ENCODE peak calls at places on chromosomes 6 and 20, in ten cellular contexts. Y is pancreas, S is uterus, W is thoracic aorta, O is ascending aorta, J is heart left ventricle, H is right cardiac atrium, T is transverse colon, P is stomach, I is SK-N-SH. U is an unnamed sample.
A peak's percentile ranks its signal among the peaks of the same experiment; 100 is the strongest.

GRCh38 chr20:41047975-41048305 is 19.3 kb downstream of the TOP1 start:
- DNase-seq in Y (no peak), S (no peak), W (no peak), O (no peak), J (no peak), H (no peak), T (no peak), P (no peak), I (no peak), U (no peak)

GRCh38 chr6:105259912-105260889 is 80.4 kb upstream of the POPDC3 start:
- DNase-seq in Y (no peak), S (no peak), W (no peak), O (no peak), J (peak; percentile 51), H (no peak), T (no peak), P (no peak), I (no peak), U (no peak)

GRCh38 chr6:90493332-90493731 is 93.5 kb downstream of the MAP3K7 start:
- DNase-seq in Y (no peak), S (no peak), W (no peak), O (no peak), J (no peak), H (no peak), T (no peak), P (no peak), I (no peak), U (no peak)

GRCh38 chr6:34459899-34460593 is 5.8 kb upstream of the PACSIN1 start:
- DNase-seq in Y (peak; percentile 40), S (no peak), W (no peak), O (no peak), J (no peak), H (no peak), T (peak; percentile 55), P (peak; percentile 58), I (peak; percentile 63), U (peak; percentile 32)

GRCh38 chr6:123427008-123427407 is 209.7 kb downstream of the TRDN start:
- DNase-seq in Y (no peak), S (no peak), W (no peak), O (no peak), J (no peak), H (no peak), T (no peak), P (no peak), I (no peak), U (no peak)

GRCh38 chr20:60100780-60101179 is 142.6 kb downstream of the CDH26 start:
- DNase-seq in Y (no peak), S (no peak), W (no peak), O (no peak), J (no peak), H (no peak), T (no peak), P (no peak), I (no peak), U (no peak)

GRCh38 chr6:137372532-137372931 is 121.7 kb downstream of the OLIG3 start:
- DNase-seq in Y (no peak), S (no peak), W (no peak), O (no peak), J (no peak), H (no peak), T (no peak), P (no peak), I (no peak), U (no peak)

GRCh38 chr6:30169658-30170614 is 6.6 kb downstream of the TRIM15 start:
- DNase-seq in Y (no peak), S (no peak), W (no peak), O (no peak), J (no peak), H (no peak), T (no peak), P (no peak), I (peak; percentile 73), U (no peak)

GRCh38 chr20:58352454-58352853 is 36.6 kb upstream of the VAPB start:
- DNase-seq in Y (no peak), S (no peak), W (no peak), O (no peak), J (no peak), H (no peak), T (no peak), P (no peak), I (no peak), U (no peak)

GRCh38 chr20:46720776-46721425 is 11.5 kb downstream of the SLC2A10 start:
- DNase-seq in Y (no peak), S (no peak), W (no peak), O (no peak), J (no peak), H (no peak), T (no peak), P (no peak), I (no peak), U (no peak)

GRCh38 chr6:42403415-42403814 is 48.3 kb downstream of the TRERF1 start:
- DNase-seq in Y (no peak), S (no peak), W (no peak), O (no peak), J (no peak), H (no peak), T (peak; percentile 36), P (no peak), I (no peak), U (no peak)

GRCh38 chr6:28266962-28267694 is at the start of gene ZSCAN26:
- DNase-seq in Y (peak; percentile 85), S (peak; percentile 91), W (peak; percentile 21), O (peak; percentile 89), J (peak; percentile 87), H (peak; percentile 85), T (peak; percentile 85), P (peak; percentile 71), I (peak; percentile 85), U (peak; percentile 92)
- H3K4me1 ChIP-seq in Y (peaks cover 9% of the 10 kb centered on the region), S (no peaks in the 10 kb centered on the region), W (peaks cover 19% of the 10 kb centered on the region), O (no peaks in the 10 kb centered on the region), J (peaks cover 19% of the 10 kb centered on the region), H (peaks cover 2% of the 10 kb centered on the region), T (peaks cover 10% of the 10 kb centered on the region), P (peaks cover 31% of the 10 kb centered on the region), I (peaks cover 10% of the 10 kb centered on the region), U (peaks cover 21% of the 10 kb centered on the region)

DNA sequence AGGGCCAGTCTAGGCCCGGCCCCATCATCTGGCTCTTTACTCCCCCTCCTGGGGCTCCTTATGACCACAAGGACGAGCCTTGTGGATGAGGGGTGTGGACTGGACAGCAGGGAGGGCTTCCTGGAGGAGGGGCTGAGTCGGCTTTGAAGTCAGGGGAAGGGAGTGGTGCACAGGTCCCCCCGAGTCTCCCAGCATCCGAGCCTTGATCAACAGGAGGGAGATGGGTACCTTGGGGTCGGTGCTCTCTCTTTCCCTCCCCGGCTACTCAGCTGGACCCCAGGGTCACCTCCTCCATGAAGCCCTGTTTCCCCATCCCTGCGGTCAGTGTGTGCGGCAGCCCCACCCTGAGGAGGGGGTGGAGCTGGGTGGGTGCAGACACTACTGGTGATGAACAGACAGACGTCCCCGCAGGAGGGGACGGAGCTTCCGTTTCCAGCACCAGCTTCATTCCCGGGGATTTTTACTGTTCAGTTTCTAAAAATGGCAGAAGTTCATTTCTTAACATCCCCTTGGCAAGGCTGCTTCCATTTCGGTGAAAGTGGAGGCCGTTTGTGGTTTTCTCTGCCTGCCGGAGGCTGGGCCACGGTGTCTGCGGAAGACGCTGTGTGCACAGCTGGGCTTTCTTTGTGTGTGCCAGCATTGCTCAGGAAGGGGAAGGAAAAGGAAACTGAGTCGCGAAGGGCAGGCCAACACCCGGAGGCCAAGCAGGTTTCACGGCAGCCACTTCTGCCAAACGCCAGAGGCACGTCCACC is 19.6 kb downstream of the NTSR1 start:
- DNase-seq in Y (no peak), S (no peak), W (no peak), O (no peak), J (peak; percentile 26), H (no peak), T (no peak), P (no peak), I (no peak), U (no peak)
- H3K4me3 ChIP-seq in Y (no peak overlapping the region), S (no peak overlapping the region), W (no peak overlapping the region), O (no peak overlapping the region), J (no peak overlapping the region), H (no peak overlapping the region), T (no peak overlapping the region), P (no peak overlapping the region), I (no peak overlapping the region), U (no peak overlapping the region)

GRCh38 chr20:49986049-49986448 is 3.3 kb downstream of the SNAI1 start:
- DNase-seq in Y (no peak), S (no peak), W (no peak), O (no peak), J (no peak), H (no peak), T (no peak), P (no peak), I (no peak), U (no peak)
- H3K27ac ChIP-seq in Y (no peak overlapping the region), S (no peak overlapping the region), W (no peak overlapping the region), O (no peak overlapping the region), J (no peak overlapping the region), H (no peak overlapping the region), T (no peak overlapping the region), P (no peak overlapping the region), I (no peak overlapping the region), U (no peak overlapping the region)

GRCh38 chr20:49288250-49288751 is 10.4 kb upstream of the ZNFX1 start:
- DNase-seq in Y (no peak), S (no peak), W (no peak), O (no peak), J (no peak), H (no peak), T (no peak), P (no peak), I (no peak), U (no peak)

GRCh38 chr20:49285233-49285668 is 7.4 kb upstream of the ZNFX1 start:
- DNase-seq in Y (no peak), S (no peak), W (no peak), O (no peak), J (no peak), H (no peak), T (no peak), P (no peak), I (no peak), U (no peak)

GRCh38 chr20:49287555-49288249 is 9.8 kb upstream of the ZNFX1 start:
- DNase-seq in Y (no peak), S (no peak), W (no peak), O (no peak), J (no peak), H (no peak), T (no peak), P (no peak), I (no peak), U (no peak)

GRCh38 chr20:49285813-49286494 is 8.1 kb upstream of the ZNFX1 start:
- DNase-seq in Y (no peak), S (no peak), W (no peak), O (no peak), J (no peak), H (no peak), T (no peak), P (no peak), I (no peak), U (no peak)

DNA sequence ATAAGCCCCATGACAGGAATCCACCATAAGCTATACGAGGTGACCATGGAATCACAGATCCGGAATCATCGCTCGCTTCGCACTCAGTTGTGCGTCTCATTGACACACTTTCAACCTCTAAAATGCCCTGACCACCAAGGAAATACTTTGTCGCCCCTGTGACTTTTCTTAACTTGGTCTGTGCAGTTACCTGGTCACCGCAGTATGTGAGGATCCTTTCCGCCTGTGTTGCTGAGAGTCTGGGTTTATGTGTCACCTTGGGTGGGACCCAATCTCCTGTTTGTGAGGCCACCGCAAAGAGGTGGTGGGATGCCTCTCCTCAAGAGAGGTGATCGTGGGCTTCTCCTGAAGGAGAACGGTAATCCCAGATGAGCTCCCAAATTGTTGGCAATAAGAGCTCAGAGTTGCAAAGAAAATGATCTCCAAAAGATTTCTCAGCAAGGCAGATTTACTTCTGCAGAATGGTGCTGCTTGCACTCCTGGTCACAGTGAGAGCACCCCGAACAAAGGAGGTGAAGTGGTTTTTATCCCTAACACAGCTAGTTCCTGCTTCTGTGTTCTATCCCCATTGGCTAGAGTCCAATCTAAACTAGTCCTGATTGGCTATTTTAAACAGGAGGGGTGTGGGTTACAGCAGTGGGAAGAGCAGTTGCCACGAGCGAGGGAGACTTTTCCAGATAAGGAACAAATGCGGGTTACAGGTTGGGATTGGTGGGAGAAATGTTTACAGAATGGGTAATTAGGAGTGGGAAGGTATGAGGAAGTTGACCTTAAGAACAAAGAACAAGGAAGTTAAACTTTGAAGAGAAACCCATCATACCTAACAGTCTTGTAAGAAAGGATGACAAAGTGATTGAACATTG is 9.1 kb upstream of the ZNFX1 start:
- DNase-seq in Y (no peak), S (no peak), W (no peak), O (no peak), J (no peak), H (no peak), T (peak; percentile 10), P (no peak), I (no peak), U (no peak)
- H3K4me1 ChIP-seq in Y (peaks cover 5% of the 10 kb centered on the region), S (no peaks in the 10 kb centered on the region), W (peaks cover 22% of the 10 kb centered on the region), O (no peaks in the 10 kb centered on the region), J (peaks cover 3% of the 10 kb centered on the region), H (peaks cover 3% of the 10 kb centered on the region), T (no peaks in the 10 kb centered on the region), P (peaks cover 42% of the 10 kb centered on the region), I (peaks cover 7% of the 10 kb centered on the region), U (peaks cover 22% of the 10 kb centered on the region)

U was measured in CD8-positive, alpha-beta T cell.